ENCODE peak calls at places on chromosomes 1 and 21, in ten cellular contexts. One of them, this sample, is unnamed.

GRCh38 chr1:33972676-33973395 is 109.0 kb downstream of the HMGB4 start:
- DNase-seq in brain microvascular endothelial cell: no peak
- DNase-seq in NCI-H446: peak; percentile 47
- DNase-seq in glutamatergic neuron: no peak
- DNase-seq in BJ: no peak
- DNase-seq in EL: no peak
- DNase-seq in COLO829: no peak
- DNase-seq in smooth muscle cell of the brain vasculature: no peak
- DNase-seq in prostate gland: peak; percentile 66
- DNase-seq in H9: no peak
- DNase-seq in this sample: no peak

GRCh38 chr1:221783437-221783836 is 41.5 kb upstream of the DUSP10 start:
- DNase-seq in brain microvascular endothelial cell: no peak
- DNase-seq in NCI-H446: no peak
- DNase-seq in glutamatergic neuron: no peak
- DNase-seq in BJ: no peak
- DNase-seq in EL: no peak
- DNase-seq in COLO829: no peak
- DNase-seq in smooth muscle cell of the brain vasculature: no peak
- DNase-seq in prostate gland: no peak
- DNase-seq in H9: no peak
- DNase-seq in this sample: no peak

GRCh38 chr1:32232558-32233304 is 10.5 kb downstream of the EIF3I start:
- DNase-seq in brain microvascular endothelial cell: no peak
- DNase-seq in NCI-H446: no peak
- DNase-seq in glutamatergic neuron: no peak
- DNase-seq in BJ: no peak
- DNase-seq in EL: no peak
- DNase-seq in COLO829: no peak
- DNase-seq in smooth muscle cell of the brain vasculature: no peak
- DNase-seq in prostate gland: no peak
- DNase-seq in H9: no peak
- DNase-seq in this sample: no peak

GRCh38 chr21:31667639-31668038 is 8.1 kb downstream of the SOD1 start:
- DNase-seq in brain microvascular endothelial cell: no peak
- DNase-seq in NCI-H446: no peak
- DNase-seq in glutamatergic neuron: no peak
- DNase-seq in BJ: no peak
- DNase-seq in EL: no peak
- DNase-seq in COLO829: no peak
- DNase-seq in smooth muscle cell of the brain vasculature: no peak
- DNase-seq in prostate gland: no peak
- DNase-seq in H9: no peak
- DNase-seq in this sample: no peak

GRCh38 chr1:71526824-71527223 is 446.0 kb upstream of the ZRANB2 start:
- DNase-seq in brain microvascular endothelial cell: no peak
- DNase-seq in NCI-H446: no peak
- DNase-seq in glutamatergic neuron: no peak
- DNase-seq in BJ: no peak
- DNase-seq in EL: no peak
- DNase-seq in COLO829: no peak
- DNase-seq in smooth muscle cell of the brain vasculature: no peak
- DNase-seq in prostate gland: no peak
- DNase-seq in H9: no peak
- DNase-seq in this sample: no peak

GRCh38 chr21:46515109-46515508 is 56.4 kb downstream of the DIP2A start:
- DNase-seq in brain microvascular endothelial cell: no peak
- DNase-seq in NCI-H446: no peak
- DNase-seq in glutamatergic neuron: no peak
- DNase-seq in BJ: no peak
- DNase-seq in EL: peak; percentile 10
- DNase-seq in COLO829: no peak
- DNase-seq in smooth muscle cell of the brain vasculature: no peak
- DNase-seq in prostate gland: peak; percentile 33
- DNase-seq in H9: no peak
- DNase-seq in this sample: no peak

GRCh38 chr21:22758478-22758877 is 1760.3 kb downstream of the NCAM2 start:
- DNase-seq in brain microvascular endothelial cell: no peak
- DNase-seq in NCI-H446: no peak
- DNase-seq in glutamatergic neuron: no peak
- DNase-seq in BJ: no peak
- DNase-seq in EL: no peak
- DNase-seq in COLO829: peak; percentile 3
- DNase-seq in smooth muscle cell of the brain vasculature: no peak
- DNase-seq in prostate gland: no peak
- DNase-seq in H9: no peak
- DNase-seq in this sample: peak; percentile 6

GRCh38 chr1:53592521-53592982 is 133.4 kb downstream of the DMRTB1 start:
- DNase-seq in brain microvascular endothelial cell: peak; percentile 33
- DNase-seq in NCI-H446: no peak
- DNase-seq in glutamatergic neuron: no peak
- DNase-seq in BJ: no peak
- DNase-seq in EL: no peak
- DNase-seq in COLO829: no peak
- DNase-seq in smooth muscle cell of the brain vasculature: peak; percentile 28
- DNase-seq in prostate gland: peak; percentile 86
- DNase-seq in H9: peak; percentile 72
- DNase-seq in this sample: no peak

This sample was measured in non-pigmented ciliary epithelial cell.